ENCODE peak calls at places on chromosome 3, in five cellular contexts. One of them, this sample, is unnamed.

GRCh38 chr3:8752832-8753231 is 16.6 kb downstream of the OXTR start:
- DNase-seq in sigmoid colon: no peak
- DNase-seq in ovary: no peak
- DNase-seq in fibroblast of pulmonary artery: no peak
- DNase-seq in mammary epithelial cell: no peak
- DNase-seq in this sample: no peak

GRCh38 chr3:148500791-148501360 is 196.8 kb upstream of the AGTR1 start:
- DNase-seq in fibroblast of pulmonary artery: no peak
- DNase-seq in sigmoid colon: no peak
- DNase-seq in ovary: no peak
- DNase-seq in mammary epithelial cell: no peak
- DNase-seq in this sample: no peak

GRCh38 chr3:154060606-154061380 is 60.4 kb upstream of the ARHGEF26 start:
- DNase-seq in sigmoid colon: no peak
- DNase-seq in fibroblast of pulmonary artery: peak
- DNase-seq in ovary: no peak
- DNase-seq in mammary epithelial cell: peak
- DNase-seq in this sample: no peak

GRCh38 chr3:38131621-38132369 is 5.1 kb downstream of the ACAA1 start:
- DNase-seq in sigmoid colon: no peak
- DNase-seq in mammary epithelial cell: no peak
- DNase-seq in fibroblast of pulmonary artery: peak
- DNase-seq in ovary: no peak
- DNase-seq in this sample: no peak

GRCh38 chr3:10322355-10322715 is 1.4 kb upstream of the SEC13 start:
- DNase-seq in sigmoid colon: no peak
- DNase-seq in mammary epithelial cell: peak
- DNase-seq in ovary: no peak
- DNase-seq in fibroblast of pulmonary artery: no peak
- DNase-seq in this sample: no peak

GRCh38 chr3:159837725-159838124 is 150.9 kb upstream of the IL12A start:
- DNase-seq in sigmoid colon: no peak
- DNase-seq in ovary: no peak
- DNase-seq in mammary epithelial cell: peak
- DNase-seq in fibroblast of pulmonary artery: no peak
- DNase-seq in this sample: no peak

GRCh38 chr3:195591852-195592251 is 8.1 kb upstream of the APOD start:
- DNase-seq in sigmoid colon: no peak
- DNase-seq in mammary epithelial cell: no peak
- DNase-seq in fibroblast of pulmonary artery: no peak
- DNase-seq in ovary: no peak
- DNase-seq in this sample: no peak

GRCh38 chr3:141275032-141275422 is 43.4 kb downstream of the PXYLP1 start:
- DNase-seq in sigmoid colon: no peak
- DNase-seq in fibroblast of pulmonary artery: no peak
- DNase-seq in ovary: no peak
- DNase-seq in mammary epithelial cell: peak
- DNase-seq in this sample: no peak

GRCh38 chr3:170372190-170372879 is 14.8 kb downstream of the SKIL start:
- DNase-seq in fibroblast of pulmonary artery: no peak
- DNase-seq in ovary: no peak
- DNase-seq in sigmoid colon: no peak
- DNase-seq in mammary epithelial cell: no peak
- DNase-seq in this sample: no peak

GRCh38 chr3:10242182-10243065 is 5.8 kb upstream of the TATDN2 start:
- DNase-seq in fibroblast of pulmonary artery: peak
- DNase-seq in ovary: no peak
- DNase-seq in sigmoid colon: peak
- DNase-seq in mammary epithelial cell: no peak
- DNase-seq in this sample: no peak

GRCh38 chr3:171772427-171773056 is 37.7 kb downstream of the PLD1 start:
- DNase-seq in mammary epithelial cell: peak
- DNase-seq in ovary: peak
- DNase-seq in sigmoid colon: peak
- DNase-seq in fibroblast of pulmonary artery: peak
- DNase-seq in this sample: no peak

GRCh38 chr3:159824341-159824740 is 164.3 kb upstream of the IL12A start:
- DNase-seq in mammary epithelial cell: peak
- DNase-seq in sigmoid colon: no peak
- DNase-seq in fibroblast of pulmonary artery: peak
- DNase-seq in ovary: no peak
- DNase-seq in this sample: no peak

GRCh38 chr3:118960876-118961275 is 73.8 kb downstream of the IGSF11 start:
- DNase-seq in ovary: no peak
- DNase-seq in fibroblast of pulmonary artery: no peak
- DNase-seq in mammary epithelial cell: no peak
- DNase-seq in sigmoid colon: no peak
- DNase-seq in this sample: no peak

GRCh38 chr3:168095611-168096209 is at the start of gene GOLIM4:
- DNase-seq in sigmoid colon: peak
- DNase-seq in fibroblast of pulmonary artery: peak
- DNase-seq in ovary: peak
- DNase-seq in mammary epithelial cell: peak
- DNase-seq in this sample: peak

GRCh38 chr3:23115171-23115877 is 87.8 kb upstream of the UBE2E2 start:
- DNase-seq in sigmoid colon: no peak
- DNase-seq in fibroblast of pulmonary artery: no peak
- DNase-seq in ovary: no peak
- DNase-seq in mammary epithelial cell: no peak
- DNase-seq in this sample: no peak

GRCh38 chr3:62755285-62755684 is 119.9 kb downstream of the CADPS start:
- DNase-seq in mammary epithelial cell: peak
- DNase-seq in sigmoid colon: no peak
- DNase-seq in ovary: no peak
- DNase-seq in fibroblast of pulmonary artery: no peak
- DNase-seq in this sample: no peak

GRCh38 chr3:186571644-186572013 is 1.1 kb downstream of the DNAJB11 start:
- DNase-seq in ovary: no peak
- DNase-seq in sigmoid colon: no peak
- DNase-seq in fibroblast of pulmonary artery: no peak
- DNase-seq in mammary epithelial cell: no peak
- DNase-seq in this sample: no peak

GRCh38 chr3:10417849-10418248 is 87.5 kb downstream of the ATP2B2 start:
- DNase-seq in fibroblast of pulmonary artery: peak
- DNase-seq in ovary: no peak
- DNase-seq in sigmoid colon: no peak
- DNase-seq in mammary epithelial cell: no peak
- DNase-seq in this sample: no peak

GRCh38 chr3:169305460-169305859 is 358.1 kb downstream of the MECOM start:
- DNase-seq in ovary: no peak
- DNase-seq in mammary epithelial cell: no peak
- DNase-seq in fibroblast of pulmonary artery: no peak
- DNase-seq in sigmoid colon: no peak
- DNase-seq in this sample: no peak

GRCh38 chr3:72069543-72069942 is 284.6 kb upstream of the PROK2 start:
- DNase-seq in mammary epithelial cell: no peak
- DNase-seq in sigmoid colon: no peak
- DNase-seq in ovary: no peak
- DNase-seq in fibroblast of pulmonary artery: no peak
- DNase-seq in this sample: no peak

GRCh38 chr3:15667484-15667883 is 65.9 kb downstream of the BTD start:
- DNase-seq in mammary epithelial cell: no peak
- DNase-seq in ovary: no peak
- DNase-seq in fibroblast of pulmonary artery: no peak
- DNase-seq in sigmoid colon: no peak
- DNase-seq in this sample: no peak

GRCh38 chr3:57158813-57159678 is 6.1 kb downstream of the IL17RD start:
- DNase-seq in ovary: no peak
- DNase-seq in mammary epithelial cell: peak
- DNase-seq in fibroblast of pulmonary artery: no peak
- DNase-seq in sigmoid colon: no peak
- DNase-seq in this sample: no peak

GRCh38 chr3:13536832-13537231 is 12.1 kb upstream of the FBLN2 start:
- DNase-seq in mammary epithelial cell: no peak
- DNase-seq in ovary: no peak
- DNase-seq in sigmoid colon: no peak
- DNase-seq in fibroblast of pulmonary artery: peak
- DNase-seq in this sample: no peak

GRCh38 chr3:59411176-59411575 is 361.4 kb upstream of the CFAP20DC start:
- DNase-seq in sigmoid colon: no peak
- DNase-seq in ovary: no peak
- DNase-seq in mammary epithelial cell: no peak
- DNase-seq in fibroblast of pulmonary artery: no peak
- DNase-seq in this sample: no peak

GRCh38 chr3:19946291-19946831 is 536 bp upstream of the RAB5A start:
- DNase-seq in fibroblast of pulmonary artery: no peak
- DNase-seq in ovary: no peak
- DNase-seq in sigmoid colon: no peak
- DNase-seq in mammary epithelial cell: no peak
- DNase-seq in this sample: no peak

DNA sequence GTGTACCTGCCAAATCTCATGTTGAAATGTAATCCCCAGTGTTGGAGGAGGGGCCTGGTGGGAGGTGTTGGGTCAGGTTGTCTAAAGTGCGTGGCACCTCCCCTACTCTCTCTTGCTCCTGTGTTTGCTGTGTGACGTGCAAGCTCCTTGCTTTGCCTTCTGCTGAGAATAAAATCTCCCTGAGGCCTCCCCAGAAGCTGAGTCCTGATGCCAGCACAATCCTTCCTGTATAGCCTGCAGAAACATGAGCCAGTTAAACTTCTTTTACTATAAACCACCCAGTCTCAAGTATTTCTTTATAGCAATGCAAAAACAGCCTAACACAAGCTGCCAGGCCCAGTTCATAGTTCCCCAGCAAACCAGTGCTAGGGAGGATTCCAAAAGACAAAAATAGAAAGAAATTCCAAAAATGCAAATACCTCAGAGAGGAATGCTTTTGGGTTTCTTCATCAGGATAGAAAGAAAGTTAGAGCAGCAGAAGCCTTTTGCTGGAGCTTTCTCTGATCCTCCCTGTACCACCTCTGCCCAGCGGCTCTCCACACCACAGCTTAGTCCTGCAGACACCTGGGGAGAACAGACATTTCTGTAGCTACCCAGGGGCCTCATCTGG is 25.9 kb upstream of the CDV3 start:
- DNase-seq in mammary epithelial cell: no peak
- DNase-seq in fibroblast of pulmonary artery: peak
- DNase-seq in sigmoid colon: peak
- DNase-seq in ovary: peak
- DNase-seq in this sample: no peak
- H3K4me3 ChIP-seq in mammary epithelial cell: no peak
- H3K4me3 ChIP-seq in fibroblast of pulmonary artery: no peak
- H3K4me3 ChIP-seq in sigmoid colon: no peak
- H3K4me3 ChIP-seq in ovary: no peak
- H3K4me3 ChIP-seq in this sample: no peak

DNA sequence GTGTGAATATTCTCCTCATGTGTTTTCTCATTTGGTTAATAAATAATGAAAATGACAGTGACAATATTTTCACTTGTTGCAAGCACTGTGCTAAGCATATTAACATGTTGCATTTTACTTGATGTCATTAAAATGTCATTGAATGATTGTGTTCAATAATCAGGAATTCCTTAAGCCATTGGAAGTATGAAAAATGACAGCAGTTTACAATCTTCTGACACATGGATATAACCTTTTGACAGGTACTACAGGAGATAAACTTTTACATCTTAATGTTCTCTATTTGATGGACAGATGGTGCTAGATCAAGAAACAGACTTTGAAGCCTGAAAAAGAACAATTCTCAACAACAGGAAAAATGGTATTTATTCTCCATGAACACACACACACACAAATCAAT is 1138.3 kb downstream of the ROBO2 start:
- DNase-seq in fibroblast of pulmonary artery: no peak
- DNase-seq in mammary epithelial cell: no peak
- DNase-seq in ovary: no peak
- DNase-seq in sigmoid colon: no peak
- DNase-seq in this sample: no peak
- TF ChIP-seq CTCF in fibroblast of pulmonary artery: no peak
- TF ChIP-seq CTCF in mammary epithelial cell: no peak
- TF ChIP-seq CTCF in ovary: no peak
- TF ChIP-seq CTCF in sigmoid colon: no peak
- TF ChIP-seq CTCF in this sample: no peak

DNA sequence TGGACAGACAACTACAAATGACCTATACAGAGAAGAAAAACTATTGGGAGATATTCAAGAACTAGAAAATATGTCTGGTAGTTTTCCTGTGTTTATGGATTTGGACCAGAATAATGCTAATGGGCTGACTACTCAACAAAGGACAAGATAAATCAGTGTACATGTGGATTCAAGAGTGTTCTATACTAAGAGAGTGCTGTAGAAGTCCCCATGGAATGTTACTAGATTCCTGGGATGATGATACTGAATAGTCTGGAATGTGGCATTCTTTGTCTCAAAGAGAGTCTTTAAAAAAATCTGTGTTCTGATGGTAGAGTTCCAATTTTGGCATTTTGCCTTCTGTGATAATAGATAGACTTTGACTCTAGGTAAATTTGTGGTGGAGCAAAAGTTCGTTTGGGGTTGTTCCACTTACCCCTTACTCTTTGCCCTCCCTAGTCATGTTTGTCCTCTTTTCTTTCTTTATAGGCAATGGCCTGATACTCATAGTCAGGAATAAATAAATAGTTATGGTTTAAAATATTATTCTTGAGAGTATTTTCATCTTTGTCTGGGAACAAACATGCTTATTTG is 43.7 kb downstream of the NMD3 start:
- DNase-seq in ovary: no peak
- DNase-seq in sigmoid colon: no peak
- DNase-seq in fibroblast of pulmonary artery: peak
- DNase-seq in mammary epithelial cell: no peak
- DNase-seq in this sample: no peak
- H3K4me3 ChIP-seq in ovary: no peak
- H3K4me3 ChIP-seq in sigmoid colon: no peak
- H3K4me3 ChIP-seq in fibroblast of pulmonary artery: no peak
- H3K4me3 ChIP-seq in mammary epithelial cell: no peak
- H3K4me3 ChIP-seq in this sample: no peak

GRCh38 chr3:60431599-60431958 is 819.7 kb downstream of the FHIT start:
- DNase-seq in fibroblast of pulmonary artery: peak
- DNase-seq in ovary: no peak
- DNase-seq in mammary epithelial cell: no peak
- DNase-seq in sigmoid colon: no peak
- DNase-seq in this sample: no peak
- TF ChIP-seq CTCF in fibroblast of pulmonary artery: peak
- TF ChIP-seq CTCF in ovary: no peak
- TF ChIP-seq CTCF in mammary epithelial cell: no peak
- TF ChIP-seq CTCF in sigmoid colon: no peak
- TF ChIP-seq CTCF in this sample: peak

DNA sequence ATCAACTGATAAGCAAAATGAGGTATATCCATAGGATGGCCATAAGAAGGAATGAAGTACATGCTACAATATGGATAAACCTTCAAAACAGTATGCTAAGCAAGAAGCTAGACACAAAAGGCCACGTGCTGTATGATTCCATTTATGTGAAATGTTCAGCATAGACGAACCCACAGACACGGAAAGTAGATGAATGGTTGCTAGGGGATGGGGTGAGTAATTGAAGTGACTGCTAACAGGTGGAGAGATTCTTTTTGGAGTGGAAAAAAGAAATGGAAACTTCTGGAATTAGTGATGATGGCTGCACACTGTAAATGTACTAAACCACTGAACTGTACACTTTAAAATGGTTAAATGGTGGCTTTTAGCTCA is 630 bp upstream of the EFCAB12 start:
- DNase-seq in fibroblast of pulmonary artery: no peak
- DNase-seq in mammary epithelial cell: no peak
- DNase-seq in sigmoid colon: no peak
- DNase-seq in ovary: no peak
- DNase-seq in this sample: no peak
- H3K4me3 ChIP-seq in fibroblast of pulmonary artery: no peak
- H3K4me3 ChIP-seq in mammary epithelial cell: no peak
- H3K4me3 ChIP-seq in sigmoid colon: peak
- H3K4me3 ChIP-seq in ovary: peak
- H3K4me3 ChIP-seq in this sample: no peak